ENCODE peak calls at places on chromosomes 16 and 17, in six cellular contexts. One of them, this sample, is unnamed.

GRCh38 chr16:87415441-87415840 is 23.3 kb downstream of the MAP1LC3B start:
- DNase-seq in mesendoderm: no peak
- DNase-seq in cardiac muscle cell: no peak
- DNase-seq in spleen: peak; percentile 20
- DNase-seq in Peyer's patch: no peak
- DNase-seq in stomach: no peak
- DNase-seq in this sample: no peak

GRCh38 chr17:12575641-12576040 is 90.0 kb upstream of the MYOCD start:
- DNase-seq in stomach: no peak
- DNase-seq in cardiac muscle cell: no peak
- DNase-seq in mesendoderm: no peak
- DNase-seq in Peyer's patch: no peak
- DNase-seq in spleen: no peak
- DNase-seq in this sample: no peak

GRCh38 chr17:41586863-41587495 is at the start of gene KRT14:
- DNase-seq in mesendoderm: no peak
- DNase-seq in spleen: no peak
- DNase-seq in cardiac muscle cell: no peak
- DNase-seq in stomach: no peak
- DNase-seq in Peyer's patch: no peak
- DNase-seq in this sample: no peak

GRCh38 chr17:39695089-39695474 is 4.8 kb upstream of the ERBB2 start:
- DNase-seq in Peyer's patch: no peak
- DNase-seq in mesendoderm: no peak
- DNase-seq in spleen: no peak
- DNase-seq in stomach: no peak
- DNase-seq in cardiac muscle cell: no peak
- DNase-seq in this sample: no peak

GRCh38 chr17:11251561-11252107 is 10.6 kb downstream of the SHISA6 start:
- DNase-seq in mesendoderm: peak; percentile 50
- DNase-seq in Peyer's patch: no peak
- DNase-seq in spleen: no peak
- DNase-seq in cardiac muscle cell: no peak
- DNase-seq in stomach: no peak
- DNase-seq in this sample: no peak

GRCh38 chr16:5605404-5605803 is 507.8 kb upstream of the EEF2KMT start:
- DNase-seq in spleen: no peak
- DNase-seq in stomach: no peak
- DNase-seq in Peyer's patch: no peak
- DNase-seq in cardiac muscle cell: no peak
- DNase-seq in mesendoderm: peak; percentile 6
- DNase-seq in this sample: no peak

GRCh38 chr16:56364865-56365264 is 60.5 kb downstream of the AMFR start:
- DNase-seq in cardiac muscle cell: no peak
- DNase-seq in mesendoderm: no peak
- DNase-seq in stomach: no peak
- DNase-seq in spleen: no peak
- DNase-seq in Peyer's patch: no peak
- DNase-seq in this sample: no peak

GRCh38 chr16:85005278-85006069 is 5.9 kb downstream of the ZDHHC7 start:
- DNase-seq in mesendoderm: peak; percentile 67
- DNase-seq in spleen: no peak
- DNase-seq in stomach: no peak
- DNase-seq in cardiac muscle cell: no peak
- DNase-seq in Peyer's patch: no peak
- DNase-seq in this sample: no peak

GRCh38 chr17:50829336-50829735 is 6.0 kb upstream of the WFIKKN2 start:
- DNase-seq in stomach: no peak
- DNase-seq in cardiac muscle cell: no peak
- DNase-seq in spleen: peak; percentile 7
- DNase-seq in mesendoderm: no peak
- DNase-seq in Peyer's patch: no peak
- DNase-seq in this sample: no peak

GRCh38 chr17:36942031-36942599 is 4.8 kb downstream of the LHX1 start:
- DNase-seq in Peyer's patch: no peak
- DNase-seq in mesendoderm: no peak
- DNase-seq in spleen: no peak
- DNase-seq in stomach: no peak
- DNase-seq in cardiac muscle cell: peak; percentile 49
- DNase-seq in this sample: no peak

GRCh38 chr17:76982408-76983074 is 114.3 kb downstream of the MGAT5B start:
- DNase-seq in stomach: no peak
- DNase-seq in Peyer's patch: no peak
- DNase-seq in mesendoderm: no peak
- DNase-seq in cardiac muscle cell: no peak
- DNase-seq in spleen: no peak
- DNase-seq in this sample: no peak

GRCh38 chr16:16092925-16093624 is 130.2 kb downstream of the ABCC6 start:
- DNase-seq in mesendoderm: no peak
- DNase-seq in stomach: peak; percentile 35
- DNase-seq in Peyer's patch: no peak
- DNase-seq in cardiac muscle cell: no peak
- DNase-seq in spleen: no peak
- DNase-seq in this sample: no peak

GRCh38 chr17:83025636-83026280 is 53.7 kb upstream of the METRNL start:
- DNase-seq in stomach: peak; percentile 22
- DNase-seq in cardiac muscle cell: no peak
- DNase-seq in mesendoderm: no peak
- DNase-seq in spleen: no peak
- DNase-seq in Peyer's patch: no peak
- DNase-seq in this sample: no peak

GRCh38 chr17:49203796-49204195 is 6.6 kb downstream of the GNGT2 start:
- DNase-seq in Peyer's patch: no peak
- DNase-seq in mesendoderm: no peak
- DNase-seq in stomach: no peak
- DNase-seq in spleen: no peak
- DNase-seq in cardiac muscle cell: no peak
- DNase-seq in this sample: no peak

GRCh38 chr16:6218855-6219254 is 1113.8 kb upstream of the RBFOX1 start:
- DNase-seq in Peyer's patch: no peak
- DNase-seq in spleen: no peak
- DNase-seq in mesendoderm: no peak
- DNase-seq in cardiac muscle cell: no peak
- DNase-seq in stomach: no peak
- DNase-seq in this sample: no peak

GRCh38 chr17:82097187-82097918 is 683 bp downstream of the FASN start:
- DNase-seq in stomach: peak; percentile 58
- DNase-seq in mesendoderm: no peak
- DNase-seq in spleen: peak; percentile 87
- DNase-seq in Peyer's patch: peak; percentile 72
- DNase-seq in cardiac muscle cell: peak; percentile 77
- DNase-seq in this sample: peak; percentile 67

GRCh38 chr16:35573407-35573806 is 2114.0 kb downstream of the TP53TG3F start:
- DNase-seq in stomach: no peak
- DNase-seq in cardiac muscle cell: no peak
- DNase-seq in Peyer's patch: no peak
- DNase-seq in mesendoderm: no peak
- DNase-seq in spleen: no peak
- DNase-seq in this sample: no peak

GRCh38 chr16:29699324-29700219 is 20.6 kb downstream of the QPRT start:
- DNase-seq in mesendoderm: no peak
- DNase-seq in Peyer's patch: no peak
- DNase-seq in spleen: peak; percentile 51
- DNase-seq in stomach: no peak
- DNase-seq in cardiac muscle cell: no peak
- DNase-seq in this sample: no peak

GRCh38 chr16:9050102-9050830 is 41.2 kb upstream of the HAPSTR1 start:
- DNase-seq in stomach: no peak
- DNase-seq in cardiac muscle cell: peak; percentile 11
- DNase-seq in mesendoderm: peak; percentile 88
- DNase-seq in Peyer's patch: no peak
- DNase-seq in spleen: no peak
- DNase-seq in this sample: no peak

GRCh38 chr17:68519911-68520310 is 7.7 kb downstream of the PRKAR1A start:
- DNase-seq in spleen: no peak
- DNase-seq in stomach: no peak
- DNase-seq in mesendoderm: no peak
- DNase-seq in Peyer's patch: no peak
- DNase-seq in cardiac muscle cell: peak; percentile 23
- DNase-seq in this sample: no peak

GRCh38 chr16:54303613-54304012 is 17.0 kb upstream of the IRX3 start:
- DNase-seq in stomach: no peak
- DNase-seq in mesendoderm: no peak
- DNase-seq in spleen: no peak
- DNase-seq in Peyer's patch: no peak
- DNase-seq in cardiac muscle cell: no peak
- DNase-seq in this sample: no peak

DNA sequence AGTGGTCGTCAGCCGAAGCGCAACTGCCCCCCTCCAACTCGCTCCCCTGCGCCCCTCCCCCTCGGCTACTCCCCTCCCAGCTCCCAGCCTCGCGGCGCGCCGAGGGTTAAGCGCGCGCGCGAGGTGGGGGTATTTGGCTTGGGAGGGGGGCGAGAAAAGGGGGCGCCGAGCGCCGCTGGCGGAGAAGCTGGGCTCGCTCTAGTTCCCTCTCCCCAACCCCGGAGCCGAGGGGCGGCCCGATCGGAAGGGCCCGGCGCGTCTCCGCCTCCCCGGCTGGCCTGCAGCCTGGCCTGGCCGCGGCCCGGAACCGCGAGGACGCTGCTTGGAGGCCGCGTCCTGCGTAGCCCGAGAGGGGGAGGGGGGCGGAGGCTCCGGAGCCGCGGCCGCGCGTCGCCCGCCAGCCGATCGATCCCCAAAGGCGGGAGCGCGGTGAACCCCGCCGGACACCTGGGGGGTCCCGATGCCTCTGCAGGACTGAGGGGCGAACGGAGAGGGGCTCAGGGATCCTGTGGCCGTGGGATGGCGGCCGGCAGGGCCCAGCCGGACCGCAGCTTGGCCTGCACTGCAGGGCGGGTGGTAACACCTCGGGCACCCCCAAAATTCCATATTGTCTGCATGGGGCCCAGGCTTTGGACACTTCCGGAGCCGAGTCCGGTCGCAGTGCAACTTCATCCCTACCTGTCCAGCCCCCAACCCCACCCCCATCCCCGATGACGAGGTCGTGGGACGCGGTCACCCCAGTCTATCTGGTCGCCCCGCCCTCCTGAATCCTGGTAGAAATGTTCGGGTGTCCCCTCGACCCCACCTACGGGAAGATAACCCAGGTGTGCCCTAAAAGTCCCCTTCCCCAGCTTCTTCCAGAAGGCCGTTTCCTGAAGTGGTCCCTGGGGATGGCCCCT is 4.9 kb upstream of the CBX4 start:
- DNase-seq in stomach: peak; percentile 70
- DNase-seq in cardiac muscle cell: peak; percentile 86
- DNase-seq in Peyer's patch: peak; percentile 74
- DNase-seq in mesendoderm: no peak
- DNase-seq in spleen: peak; percentile 86
- DNase-seq in this sample: peak; percentile 85
- H3K27ac ChIP-seq in stomach: peak overlapping the region; percentile 46
- H3K27ac ChIP-seq in cardiac muscle cell: no peak overlapping the region
- H3K27ac ChIP-seq in Peyer's patch: peak overlapping the region; percentile 89
- H3K27ac ChIP-seq in mesendoderm: no peak overlapping the region
- H3K27ac ChIP-seq in spleen: peak overlapping the region; percentile 57
- H3K27ac ChIP-seq in this sample: peak overlapping the region; percentile 75

GRCh38 chr16:79351927-79352326 is 248.6 kb downstream of the MAF start:
- DNase-seq in cardiac muscle cell: no peak
- DNase-seq in Peyer's patch: no peak
- DNase-seq in stomach: no peak
- DNase-seq in mesendoderm: no peak
- DNase-seq in spleen: no peak
- DNase-seq in this sample: no peak

GRCh38 chr16:79349803-79350202 is 250.7 kb downstream of the MAF start:
- DNase-seq in mesendoderm: no peak
- DNase-seq in Peyer's patch: no peak
- DNase-seq in cardiac muscle cell: no peak
- DNase-seq in spleen: no peak
- DNase-seq in stomach: no peak
- DNase-seq in this sample: no peak

GRCh38 chr16:79348521-79349306 is 251.8 kb downstream of the MAF start:
- DNase-seq in stomach: no peak
- DNase-seq in spleen: no peak
- DNase-seq in Peyer's patch: no peak
- DNase-seq in mesendoderm: no peak
- DNase-seq in cardiac muscle cell: no peak
- DNase-seq in this sample: no peak

DNA sequence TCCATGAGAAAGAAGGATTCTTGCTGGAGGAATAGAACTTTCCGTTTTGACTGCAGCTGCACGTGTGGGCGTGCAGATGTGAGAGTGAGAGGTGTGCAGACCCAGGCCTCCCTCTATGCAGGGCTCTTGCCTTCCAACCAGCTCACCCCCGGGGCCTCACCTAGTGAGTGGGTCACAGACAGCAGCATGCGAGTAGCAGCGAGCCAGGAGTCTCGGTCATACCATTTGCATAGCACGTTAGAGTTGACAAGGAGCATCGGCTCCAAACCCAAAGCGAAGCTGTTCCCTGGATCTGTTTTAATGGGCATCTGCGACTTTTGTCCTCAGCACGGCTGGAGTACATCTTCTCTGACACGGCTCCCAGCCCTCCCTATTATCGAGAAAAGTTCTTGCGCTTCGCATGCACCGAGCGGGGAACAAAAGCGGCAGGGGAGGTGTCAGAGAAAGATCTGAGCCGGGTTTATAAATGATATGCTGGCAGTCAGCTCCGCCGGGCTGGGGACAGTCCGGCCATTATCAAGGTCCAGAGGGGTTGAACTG is 253.3 kb downstream of the MAF start:
- DNase-seq in Peyer's patch: no peak
- DNase-seq in mesendoderm: no peak
- DNase-seq in stomach: no peak
- DNase-seq in spleen: no peak
- DNase-seq in cardiac muscle cell: no peak
- DNase-seq in this sample: no peak
- H3K4me3 ChIP-seq in Peyer's patch: no peak overlapping the region
- H3K4me3 ChIP-seq in mesendoderm: no peak overlapping the region
- H3K4me3 ChIP-seq in stomach: no peak overlapping the region
- H3K4me3 ChIP-seq in spleen: no peak overlapping the region
- H3K4me3 ChIP-seq in cardiac muscle cell: no peak overlapping the region
- H3K4me3 ChIP-seq in this sample: no peak overlapping the region

GRCh38 chr16:68417711-68418301 is 30.5 kb downstream of the SMPD3 start:
- DNase-seq in Peyer's patch: peak; percentile 77
- DNase-seq in spleen: peak; percentile 89
- DNase-seq in stomach: peak; percentile 91
- DNase-seq in cardiac muscle cell: no peak
- DNase-seq in mesendoderm: no peak
- DNase-seq in this sample: no peak

GRCh38 chr16:68423771-68424170 is 24.5 kb downstream of the SMPD3 start:
- DNase-seq in spleen: no peak
- DNase-seq in cardiac muscle cell: no peak
- DNase-seq in stomach: no peak
- DNase-seq in mesendoderm: no peak
- DNase-seq in Peyer's patch: no peak
- DNase-seq in this sample: no peak

GRCh38 chr16:68421076-68421475 is 27.2 kb downstream of the SMPD3 start:
- DNase-seq in stomach: no peak
- DNase-seq in mesendoderm: no peak
- DNase-seq in Peyer's patch: no peak
- DNase-seq in spleen: no peak
- DNase-seq in cardiac muscle cell: no peak
- DNase-seq in this sample: no peak

GRCh38 chr16:68422396-68422964 is 25.8 kb downstream of the SMPD3 start:
- DNase-seq in stomach: no peak
- DNase-seq in Peyer's patch: no peak
- DNase-seq in mesendoderm: no peak
- DNase-seq in cardiac muscle cell: no peak
- DNase-seq in spleen: no peak
- DNase-seq in this sample: no peak

GRCh38 chr16:68420366-68420765 is 27.9 kb downstream of the SMPD3 start:
- DNase-seq in Peyer's patch: no peak
- DNase-seq in mesendoderm: peak; percentile 70
- DNase-seq in stomach: no peak
- DNase-seq in spleen: no peak
- DNase-seq in cardiac muscle cell: no peak
- DNase-seq in this sample: no peak
- H3K27ac ChIP-seq in Peyer's patch: peak overlapping the region; percentile 64
- H3K27ac ChIP-seq in mesendoderm: no peak overlapping the region
- H3K27ac ChIP-seq in stomach: no peak overlapping the region
- H3K27ac ChIP-seq in spleen: no peak overlapping the region
- H3K27ac ChIP-seq in cardiac muscle cell: no peak overlapping the region
- H3K27ac ChIP-seq in this sample: no peak overlapping the region

GRCh38 chr17:78921437-78921971 is 3.7 kb downstream of the TIMP2 start:
- DNase-seq in spleen: no peak
- DNase-seq in stomach: no peak
- DNase-seq in mesendoderm: no peak
- DNase-seq in Peyer's patch: no peak
- DNase-seq in cardiac muscle cell: no peak
- DNase-seq in this sample: no peak
- H3K4me3 ChIP-seq in spleen: no peak overlapping the region
- H3K4me3 ChIP-seq in stomach: no peak overlapping the region
- H3K4me3 ChIP-seq in mesendoderm: no peak overlapping the region
- H3K4me3 ChIP-seq in Peyer's patch: no peak overlapping the region
- H3K4me3 ChIP-seq in cardiac muscle cell: no peak overlapping the region
- H3K4me3 ChIP-seq in this sample: no peak overlapping the region

This sample was measured in right lobe of liver.